ENCODE peak calls at places on chromosomes 6 and 20, in seven cellular contexts. D is GM23338, W is endodermal cell, X is IMR-90, T is stomach, Z is mucosa of descending colon, G is cardiac muscle cell. I is an unnamed sample.

GRCh38 chr6:116405663-116406329 is 35.0 kb downstream of the DSE start:
- DNase-seq in D (peak; percentile 81), W (no peak), X (peak; percentile 86), T (no peak), Z (no peak), G (peak; percentile 41), I (no peak)

GRCh38 chr6:169779092-169779815 is 27.8 kb downstream of the ERMARD start:
- DNase-seq in D (no peak), W (no peak), X (no peak), T (no peak), Z (no peak), G (no peak), I (no peak)

GRCh38 chr6:97958143-97958542 is 675.1 kb upstream of the MMS22L start:
- DNase-seq in D (peak; percentile 47), W (peak; percentile 79), X (no peak), T (no peak), Z (no peak), G (no peak), I (no peak)

GRCh38 chr6:39411465-39411864 is 89.0 kb upstream of the KCNK16 start:
- DNase-seq in D (no peak), W (no peak), X (peak; percentile 28), T (no peak), Z (no peak), G (peak; percentile 55), I (no peak)

GRCh38 chr6:157984686-157985225 is 3.1 kb downstream of the SYNJ2 start:
- DNase-seq in D (no peak), W (no peak), X (no peak), T (no peak), Z (no peak), G (no peak), I (no peak)

GRCh38 chr20:45919536-45919933 is 7.6 kb upstream of the PLTP start:
- DNase-seq in D (no peak), W (no peak), X (peak; percentile 94), T (peak; percentile 85), Z (peak; percentile 51), G (peak; percentile 97), I (no peak)

GRCh38 chr6:129609635-129610034 is 100.3 kb downstream of the ARHGAP18 start:
- DNase-seq in D (no peak), W (no peak), X (no peak), T (no peak), Z (no peak), G (no peak), I (no peak)

GRCh38 chr20:53652090-53652858 is 58.6 kb upstream of the ZNF217 start:
- DNase-seq in D (no peak), W (no peak), X (peak; percentile 28), T (no peak), Z (peak; percentile 42), G (no peak), I (peak; percentile 66)

GRCh38 chr20:16613954-16614353 is 40.7 kb upstream of the KIF16B start:
- DNase-seq in D (no peak), W (no peak), X (no peak), T (no peak), Z (no peak), G (peak; percentile 55), I (no peak)

GRCh38 chr20:62913043-62913630 is 13.2 kb downstream of the DIDO1 start:
- DNase-seq in D (no peak), W (no peak), X (no peak), T (no peak), Z (no peak), G (no peak), I (no peak)

GRCh38 chr6:100171533-100172321 is 177.7 kb upstream of the MCHR2 start:
- DNase-seq in D (no peak), W (no peak), X (no peak), T (no peak), Z (no peak), G (peak; percentile 52), I (no peak)

GRCh38 chr6:100549406-100550167 is 84.9 kb upstream of the SIM1 start:
- DNase-seq in D (no peak), W (no peak), X (peak; percentile 87), T (no peak), Z (no peak), G (peak; percentile 63), I (no peak)

GRCh38 chr6:501891-502601 is 110.5 kb downstream of the IRF4 start:
- DNase-seq in D (no peak), W (no peak), X (no peak), T (no peak), Z (peak; percentile 19), G (no peak), I (no peak)

GRCh38 chr20:5145365-5146301 is 18.8 kb downstream of the CDS2 start:
- DNase-seq in D (no peak), W (no peak), X (no peak), T (no peak), Z (no peak), G (peak; percentile 54), I (no peak)

GRCh38 chr20:45917790-45918141 is 5.8 kb upstream of the PLTP start:
- DNase-seq in D (no peak), W (no peak), X (peak; percentile 75), T (no peak), Z (no peak), G (peak; percentile 80), I (no peak)

GRCh38 chr6:157774153-157775135 is 48.6 kb upstream of the SNX9 start:
- DNase-seq in D (no peak), W (peak; percentile 61), X (no peak), T (no peak), Z (no peak), G (peak; percentile 46), I (no peak)

GRCh38 chr20:64044484-64045247 is 4.8 kb downstream of the SOX18 start:
- DNase-seq in D (no peak), W (peak; percentile 62), X (peak; percentile 37), T (no peak), Z (no peak), G (peak; percentile 55), I (no peak)

GRCh38 chr20:56442381-56443365 is 25.8 kb upstream of the RTF2 start:
- DNase-seq in D (no peak), W (peak; percentile 24), X (peak; percentile 46), T (no peak), Z (no peak), G (peak; percentile 28), I (no peak)

GRCh38 chr6:31305674-31306219 is 33.9 kb upstream of the HLA-C start:
- DNase-seq in D (no peak), W (no peak), X (no peak), T (no peak), Z (no peak), G (no peak), I (no peak)

GRCh38 chr6:72175936-72176335 is 289.6 kb downstream of the RIMS1 start:
- DNase-seq in D (no peak), W (no peak), X (peak; percentile 59), T (no peak), Z (no peak), G (peak; percentile 43), I (no peak)

GRCh38 chr6:74623027-74623426 is 582.8 kb downstream of the COL12A1 start:
- DNase-seq in D (no peak), W (no peak), X (no peak), T (no peak), Z (no peak), G (no peak), I (no peak)

GRCh38 chr6:658244-658643 is 1.3 kb upstream of the HUS1B start:
- DNase-seq in D (no peak), W (no peak), X (peak; percentile 88), T (no peak), Z (no peak), G (peak; percentile 90), I (no peak)

GRCh38 chr6:160108077-160108476 is 13.5 kb upstream of the SLC22A1 start:
- DNase-seq in D (no peak), W (no peak), X (no peak), T (no peak), Z (no peak), G (no peak), I (no peak)

GRCh38 chr20:51381557-51381956 is 161.0 kb downstream of the NFATC2 start:
- DNase-seq in D (peak; percentile 45), W (peak; percentile 77), X (no peak), T (no peak), Z (no peak), G (no peak), I (no peak)
- TF ChIP-seq CTCF in D (peak; percentile 30), W (peak; percentile 69), X (no peak), T (no peak), Z (no peak), G (no peak), I (peak; percentile 15)

GRCh38 chr6:5999688-6000608 is 6.8 kb downstream of the NRN1 start:
- DNase-seq in D (peak; percentile 51), W (peak; percentile 75), X (no peak), T (no peak), Z (no peak), G (no peak), I (no peak)
- H3K4me1 ChIP-seq in D (peaks cover 68% of the 10 kb centered on the region), W (peaks cover 13% of the 10 kb centered on the region), X (no peaks in the 10 kb centered on the region), T (peaks cover 56% of the 10 kb centered on the region), Z (peaks cover 44% of the 10 kb centered on the region), G (peaks cover 10% of the 10 kb centered on the region), I (no peaks in the 10 kb centered on the region)

DNA sequence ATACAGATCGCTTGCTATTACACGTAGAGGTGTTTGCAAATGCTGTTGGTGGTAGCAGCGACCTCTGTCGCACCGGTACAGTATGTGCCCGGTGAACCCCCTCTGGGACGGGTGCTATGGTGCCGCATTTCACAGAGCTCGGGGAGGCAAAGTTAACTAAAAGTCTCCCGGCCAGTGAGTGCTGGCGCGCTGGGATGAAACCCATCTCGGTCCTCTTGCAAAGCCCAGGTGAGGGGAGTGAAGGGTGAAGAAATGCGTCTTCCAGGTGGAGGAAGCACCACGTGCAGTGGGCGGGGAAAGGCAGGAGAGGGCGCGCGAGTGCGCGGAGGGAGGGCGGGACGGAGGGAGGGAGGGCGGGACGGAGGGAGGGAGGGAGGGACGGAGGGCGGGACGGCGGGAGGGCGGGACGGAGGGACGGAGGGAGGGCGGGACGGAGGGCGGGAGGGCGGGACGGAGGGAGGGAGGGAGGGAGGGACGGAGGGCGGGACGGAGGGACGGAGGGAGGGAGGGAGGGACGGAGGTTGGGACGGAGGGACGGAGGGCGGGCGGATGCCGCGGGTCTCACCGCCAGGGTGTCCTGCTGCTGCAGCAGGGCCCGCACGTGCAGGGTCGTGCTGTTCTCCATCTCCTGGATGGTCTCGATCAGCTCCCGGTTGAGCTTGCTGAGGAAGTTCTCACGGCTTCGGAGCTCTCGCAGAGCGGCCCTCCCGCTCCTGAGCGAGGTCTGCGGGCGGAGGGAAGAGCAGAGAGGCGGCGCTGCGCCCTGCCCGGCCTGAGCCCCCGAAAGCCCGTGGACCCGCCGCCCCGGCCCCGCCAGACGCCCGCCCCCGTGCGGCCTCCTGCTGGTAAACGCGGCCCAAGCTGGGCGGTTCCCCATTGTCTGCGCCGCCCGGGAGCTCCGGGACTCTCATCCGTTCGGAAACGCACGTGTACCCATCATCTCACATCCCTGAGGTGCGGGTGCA is 11.7 kb downstream of the C20orf96 start:
- DNase-seq in D (peak; percentile 90), W (peak; percentile 85), X (no peak), T (no peak), Z (no peak), G (peak; percentile 52), I (peak; percentile 27)
- H3K4me3 ChIP-seq in D (peak overlapping the region; percentile 50), W (no peak overlapping the region), X (no peak overlapping the region), T (no peak overlapping the region), Z (no peak overlapping the region), G (no peak overlapping the region), I (no peak overlapping the region)

DNA sequence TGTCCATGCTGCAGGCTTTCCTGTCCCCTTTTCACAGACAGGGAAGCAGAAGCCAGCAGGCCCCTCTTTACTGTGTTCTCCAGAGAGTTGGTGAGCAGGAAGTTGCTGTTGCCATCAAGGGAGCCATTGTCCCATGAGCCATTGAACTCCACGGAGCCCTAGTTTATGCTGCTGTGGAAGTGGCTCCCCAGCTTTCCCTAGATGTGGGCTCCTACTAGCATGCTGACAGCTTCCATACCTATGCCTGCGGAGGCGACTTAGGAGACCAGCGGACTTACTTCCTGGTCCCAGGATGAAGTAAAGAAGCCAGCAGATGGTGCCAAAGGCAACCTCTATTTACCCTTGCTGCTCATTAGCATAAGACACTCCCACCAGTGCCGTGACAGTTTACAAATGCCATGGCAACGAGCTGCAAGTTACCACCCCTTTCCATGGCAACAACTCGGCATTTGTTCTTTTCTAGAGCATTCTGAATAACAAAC is 30.8 kb upstream of the FKBP1A start:
- DNase-seq in D (peak; percentile 98), W (peak; percentile 92), X (peak; percentile 69), T (peak; percentile 77), Z (peak; percentile 77), G (peak; percentile 86), I (peak; percentile 77)
- TF ChIP-seq CTCF in D (peak; percentile 54), W (peak; percentile 64), X (peak; percentile 23), T (no peak), Z (no peak), G (peak; percentile 26), I (no peak)